ENCODE peak calls at places on chromosomes 11 and 22, in eight cellular contexts. B, R, E, F, Z, A, X and H are unnamed samples.
A peak's percentile ranks its signal among the peaks of the same experiment; 100 is the strongest.

GRCh38 chr11:3905080-3905953 is 49.9 kb downstream of the STIM1 start:
- DNase-seq in X (peak; percentile 43), R (peak; percentile 60), Z (no peak), B (peak; percentile 48), A (no peak), F (no peak), E (peak; percentile 91), H (peak; percentile 23)

GRCh38 chr11:86458294-86459001 is 83.8 kb downstream of the CCDC81 start:
- DNase-seq in B (no peak), X (no peak), Z (no peak), A (no peak), E (no peak), R (no peak), F (no peak), H (no peak)

GRCh38 chr11:13468750-13469149 is 5.7 kb upstream of the BTBD10 start:
- DNase-seq in E (no peak), A (no peak), B (no peak), Z (no peak), R (no peak), X (no peak), F (no peak), H (no peak)

GRCh38 chr11:94423467-94423866 is 22.2 kb upstream of the GPR83 start:
- DNase-seq in F (peak; percentile 29), B (no peak), E (no peak), A (no peak), Z (no peak), R (no peak), X (no peak), H (no peak)

GRCh38 chr11:20235164-20235563 is 74.9 kb upstream of the DBX1 start:
- DNase-seq in F (no peak), E (no peak), B (no peak), Z (no peak), X (no peak), A (no peak), R (no peak), H (no peak)

GRCh38 chr11:116461789-116462188 is 311.0 kb downstream of the BUD13 start:
- DNase-seq in A (no peak), Z (no peak), B (no peak), F (no peak), E (no peak), R (no peak), X (no peak), H (peak; percentile 48)

GRCh38 chr11:69674267-69674885 is 777 bp downstream of the LTO1 start:
- DNase-seq in Z (no peak), R (no peak), A (peak; percentile 70), E (peak; percentile 80), F (no peak), B (no peak), X (no peak), H (no peak)

GRCh38 chr11:68002943-68003845 is 703 bp downstream of the UNC93B1 start:
- DNase-seq in R (peak; percentile 65), B (peak; percentile 51), E (peak; percentile 48), X (peak; percentile 39), A (peak; percentile 85), F (peak; percentile 94), Z (peak; percentile 87), H (peak; percentile 85)

GRCh38 chr11:45157247-45158209 is 11.1 kb downstream of the PRDM11 start:
- DNase-seq in E (no peak), X (no peak), A (peak; percentile 61), R (peak; percentile 49), F (no peak), B (no peak), Z (no peak), H (no peak)

GRCh38 chr11:45156731-45157130 is 10.3 kb downstream of the PRDM11 start:
- DNase-seq in Z (no peak), B (no peak), E (no peak), F (no peak), R (peak; percentile 42), A (peak; percentile 65), X (no peak), H (no peak)

GRCh38 chr11:45158210-45158644 is 11.8 kb downstream of the PRDM11 start:
- DNase-seq in Z (no peak), B (no peak), X (no peak), E (no peak), R (peak; percentile 56), F (peak; percentile 62), A (no peak), H (no peak)

GRCh38 chr11:45159781-45160365 is 13.4 kb downstream of the PRDM11 start:
- DNase-seq in E (no peak), Z (no peak), R (peak; percentile 36), F (no peak), X (no peak), A (no peak), B (no peak), H (no peak)

DNA sequence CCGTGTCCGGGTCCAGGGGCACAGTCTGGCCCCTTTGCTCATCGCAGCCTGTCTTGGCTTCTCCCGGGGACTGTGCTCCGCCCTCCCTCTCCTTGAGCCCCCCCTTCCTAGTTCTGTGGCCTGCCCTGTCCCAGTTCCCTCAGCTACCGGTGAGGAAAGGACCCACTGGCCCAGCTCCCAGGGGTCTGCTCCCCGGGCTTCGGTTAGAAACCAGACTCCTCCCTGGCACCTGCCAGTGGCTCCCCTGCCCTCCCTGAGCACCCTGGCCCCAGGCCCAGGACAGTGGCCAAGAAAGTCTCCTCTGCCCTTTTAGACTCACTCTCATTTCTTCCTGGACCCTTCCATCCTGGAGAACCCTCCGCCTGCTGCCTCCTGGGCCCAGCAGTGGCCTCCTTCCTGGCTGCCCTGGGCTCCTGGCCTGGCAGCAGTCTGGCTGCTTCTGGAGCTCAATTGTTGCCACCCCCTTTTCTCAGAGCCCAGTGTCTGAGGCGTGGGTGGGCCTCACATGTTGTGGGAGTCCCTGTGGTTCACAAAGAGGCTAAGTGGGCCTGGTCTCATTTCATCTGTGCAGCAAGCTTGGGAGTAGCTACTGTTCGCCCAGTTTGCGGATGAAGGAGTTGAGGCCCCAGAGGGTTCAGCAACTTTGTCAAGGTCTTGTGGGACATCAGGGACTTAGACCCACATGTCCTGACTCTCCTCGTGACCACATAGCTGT is 12.6 kb downstream of the PRDM11 start:
- DNase-seq in X (no peak), A (peak; percentile 66), Z (no peak), E (no peak), R (peak; percentile 46), B (no peak), F (no peak), H (no peak)
- H3K4me3 ChIP-seq in X (no peak overlapping the region), A (no peak overlapping the region), Z (no peak overlapping the region), E (no peak overlapping the region), R (no peak overlapping the region), B (no peak overlapping the region), F (no peak overlapping the region), H (no peak overlapping the region)

DNA sequence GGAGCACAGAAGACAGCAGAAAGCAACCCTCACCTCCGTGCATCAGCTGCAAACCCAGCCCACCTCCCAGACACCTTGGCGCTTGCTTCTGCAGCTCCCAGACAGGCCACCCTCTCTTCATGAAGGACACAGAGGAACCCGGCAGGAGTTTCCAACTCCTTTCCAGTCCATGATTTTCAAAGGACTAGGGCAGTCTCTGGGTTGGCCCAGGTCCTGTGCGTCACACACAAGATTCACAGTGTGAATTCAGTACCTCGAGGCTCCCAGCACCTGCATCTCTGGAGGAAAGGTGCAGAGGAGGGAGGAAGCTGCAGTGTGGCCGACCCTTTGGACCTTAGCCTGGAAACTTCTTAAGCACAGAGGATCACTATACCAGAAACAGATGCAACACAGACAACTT is 61.0 kb upstream of the BID start:
- DNase-seq in F (no peak), B (no peak), X (no peak), E (no peak), R (no peak), Z (no peak), A (no peak), H (no peak)
- H3K4me3 ChIP-seq in F (no peak overlapping the region), B (no peak overlapping the region), X (no peak overlapping the region), E (no peak overlapping the region), R (no peak overlapping the region), Z (no peak overlapping the region), A (no peak overlapping the region), H (no peak overlapping the region)

GRCh38 chr22:41567452-41567768 is 6.6 kb downstream of the CSDC2 start:
- DNase-seq in X (no peak), B (no peak), Z (no peak), A (no peak), F (no peak), R (no peak), E (no peak), H (no peak)
- H3K4me3 ChIP-seq in X (no peak overlapping the region), B (no peak overlapping the region), Z (no peak overlapping the region), A (no peak overlapping the region), F (no peak overlapping the region), R (no peak overlapping the region), E (no peak overlapping the region), H (no peak overlapping the region)

DNA sequence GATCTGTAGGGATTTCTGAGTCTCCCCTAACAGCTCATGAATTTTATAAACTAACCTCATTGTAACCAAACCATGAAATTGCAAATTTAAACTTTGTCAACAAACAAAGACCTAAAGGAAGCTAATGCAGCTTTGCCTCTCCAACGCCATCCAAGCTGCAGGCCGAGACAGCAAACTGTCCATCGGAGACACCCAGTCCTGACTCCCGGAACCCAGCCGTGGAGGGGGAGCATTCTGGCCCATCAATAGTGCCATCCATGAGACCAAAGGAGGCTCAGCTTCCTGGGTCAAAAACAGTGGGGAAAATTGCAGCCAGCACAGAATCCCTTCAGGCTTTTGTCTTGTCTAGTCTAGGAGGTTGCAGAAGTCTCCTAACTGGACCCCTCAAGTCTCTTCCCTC is 147.6 kb upstream of the OPCML start:
- DNase-seq in R (no peak), Z (no peak), E (no peak), A (no peak), X (no peak), F (no peak), B (no peak), H (no peak)
- H3K4me3 ChIP-seq in R (no peak overlapping the region), Z (no peak overlapping the region), E (no peak overlapping the region), A (no peak overlapping the region), X (no peak overlapping the region), F (no peak overlapping the region), B (no peak overlapping the region), H (no peak overlapping the region)

DNA sequence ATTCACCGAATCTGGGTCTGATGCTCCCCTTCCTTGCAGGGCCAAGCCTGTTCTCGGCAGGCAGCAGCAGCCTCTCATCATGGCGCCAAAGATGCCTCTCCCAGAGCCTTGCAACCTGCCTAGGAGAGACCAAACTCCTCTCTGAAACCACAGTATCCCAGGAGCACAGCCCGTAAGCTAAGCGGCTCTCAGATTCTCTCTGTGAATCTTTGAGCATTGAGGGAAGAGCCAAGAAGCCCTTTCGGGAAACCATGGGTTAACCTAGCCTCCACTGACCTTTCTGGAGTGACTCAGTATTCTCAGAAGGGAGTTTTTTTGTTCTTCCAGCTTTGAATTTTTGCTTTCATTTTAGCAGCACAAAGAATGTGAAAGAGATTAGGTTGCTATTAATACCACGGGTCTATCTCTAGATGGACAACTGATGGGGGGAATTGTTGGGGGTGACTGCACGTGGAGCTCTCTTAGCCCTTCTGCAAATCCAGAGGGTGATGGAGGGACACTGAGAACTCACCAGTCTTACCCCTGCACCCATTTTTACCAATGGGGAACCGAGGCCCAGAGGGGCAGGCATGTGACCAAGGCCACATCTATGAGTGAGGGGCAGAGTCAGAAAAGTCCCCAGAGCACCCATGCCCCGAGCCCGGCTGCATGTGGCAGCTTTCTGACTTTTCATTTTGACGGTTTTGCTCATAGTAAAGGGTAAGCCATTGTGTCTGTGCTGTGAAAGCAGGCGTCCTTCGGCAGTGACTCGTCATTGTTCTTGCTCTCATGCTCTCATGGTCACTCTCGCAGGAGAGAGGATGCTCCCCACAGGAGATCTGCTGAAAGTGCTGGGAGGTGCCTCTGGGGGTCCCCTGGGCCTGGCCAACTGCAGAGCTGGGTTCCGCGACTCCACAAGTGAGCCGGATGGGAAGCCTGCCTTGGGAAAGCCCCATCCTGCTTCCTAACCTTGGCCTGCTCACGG is 36.0 kb downstream of the IRAG1 start:
- DNase-seq in Z (no peak), B (no peak), X (no peak), R (peak; percentile 80), E (peak; percentile 21), F (no peak), A (no peak), H (no peak)
- H3K4me3 ChIP-seq in Z (no peak overlapping the region), B (no peak overlapping the region), X (no peak overlapping the region), R (peak overlapping the region; percentile 9), E (no peak overlapping the region), F (no peak overlapping the region), A (no peak overlapping the region), H (no peak overlapping the region)